ENCODE peak calls at places on chromosomes 1 and 21, in ten cellular contexts. A, S, T, C, K, B, G, N, V and M are unnamed samples.

GRCh38 chr1:198970919-198971318 is 332.1 kb downstream of the PTPRC start:
- DNase-seq in A (peak; percentile 17), S (no peak), T (no peak), C (no peak), K (no peak), B (no peak), G (no peak), N (no peak), V (no peak), M (no peak)

GRCh38 chr1:66750578-66750977 is 1.7 kb upstream of the DYNLT5 start:
- DNase-seq in A (no peak), S (no peak), T (no peak), C (no peak), K (no peak), B (no peak), G (no peak), N (no peak), V (no peak), M (no peak)

GRCh38 chr1:63087966-63088365 is 234.4 kb upstream of the FOXD3 start:
- DNase-seq in A (no peak), S (peak; percentile 45), T (peak; percentile 70), C (peak; percentile 65), K (no peak), B (no peak), G (no peak), N (no peak), V (no peak), M (peak; percentile 17)

GRCh38 chr1:176696109-176696508 is 233.1 kb downstream of the PAPPA2 start:
- DNase-seq in A (peak; percentile 97), S (no peak), T (peak; percentile 42), C (no peak), K (peak; percentile 58), B (no peak), G (no peak), N (no peak), V (no peak), M (no peak)

GRCh38 chr1:36807262-36807661 is 227.1 kb downstream of the GRIK3 start:
- DNase-seq in A (no peak), S (no peak), T (no peak), C (no peak), K (peak; percentile 11), B (no peak), G (peak; percentile 16), N (no peak), V (no peak), M (peak; percentile 33)

GRCh38 chr1:86156571-86157455 is at the start of gene COL24A1:
- DNase-seq in A (peak; percentile 33), S (peak; percentile 39), T (peak; percentile 79), C (peak; percentile 73), K (peak; percentile 78), B (no peak), G (peak; percentile 12), N (no peak), V (no peak), M (peak; percentile 10)

GRCh38 chr21:44286716-44287632 is 1.3 kb downstream of the AIRE start:
- DNase-seq in A (no peak), S (no peak), T (no peak), C (peak; percentile 21), K (no peak), B (no peak), G (no peak), N (no peak), V (no peak), M (no peak)

GRCh38 chr1:5812295-5812694 is 179.9 kb downstream of the NPHP4 start:
- DNase-seq in A (no peak), S (no peak), T (no peak), C (no peak), K (no peak), B (no peak), G (no peak), N (no peak), V (no peak), M (no peak)